ENCODE peak calls at places on chromosomes 16 and 17, in five cellular contexts. F is SJCRH30; J is CD4-positive, alpha-beta T cell; C is SK-N-DZ; R is retina. T is an unnamed sample.

GRCh38 chr16:65745201-65745600 is 621.3 kb upstream of the CDH5 start:
- DNase-seq in F (peak), J (no peak), C (peak), R (no peak), T (peak)

GRCh38 chr16:67995423-67995822 is 3.9 kb downstream of the DPEP2 start:
- DNase-seq in F (no peak), J (no peak), C (no peak), R (no peak), T (no peak)

GRCh38 chr17:35467824-35468223 is 19.3 kb upstream of the SLFN13 start:
- DNase-seq in F (no peak), J (no peak), C (no peak), R (no peak), T (no peak)

GRCh38 chr17:58491510-58492045 is 3.4 kb upstream of the HSF5 start:
- DNase-seq in F (no peak), J (no peak), C (no peak), R (no peak), T (no peak)

GRCh38 chr17:75980188-75981018 is 1.4 kb downstream of the TEN1 start:
- DNase-seq in F (no peak), J (no peak), C (no peak), R (peak), T (no peak)

GRCh38 chr16:75559564-75560372 is 3.7 kb upstream of the TMEM231 start:
- DNase-seq in F (peak), J (no peak), C (peak), R (no peak), T (no peak)

GRCh38 chr17:66955821-66956220 is 8.7 kb upstream of the CACNG4 start:
- DNase-seq in F (no peak), J (no peak), C (no peak), R (no peak), T (no peak)

GRCh38 chr16:1745181-1745899 is 26.0 kb downstream of the NME3 start:
- DNase-seq in F (peak), J (no peak), C (no peak), R (no peak), T (no peak)

GRCh38 chr16:85303354-85303883 is 191.1 kb upstream of the CIBAR2 start:
- DNase-seq in F (no peak), J (peak), C (peak), R (peak), T (no peak)

GRCh38 chr16:19138601-19139000 is 24.8 kb downstream of the ITPRIPL2 start:
- DNase-seq in F (peak), J (no peak), C (peak), R (no peak), T (no peak)

GRCh38 chr16:49825006-49825405 is 30.9 kb downstream of the ZNF423 start:
- DNase-seq in F (no peak), J (no peak), C (no peak), R (no peak), T (no peak)

GRCh38 chr17:48530887-48531272 is at the start of gene HOXB1:
- DNase-seq in F (no peak), J (no peak), C (no peak), R (no peak), T (no peak)

GRCh38 chr16:77437859-77438258 is 3.0 kb upstream of the ADAMTS18 start:
- DNase-seq in F (no peak), J (no peak), C (no peak), R (no peak), T (no peak)

GRCh38 chr16:57083469-57083868 is 8.9 kb upstream of the CPNE2 start:
- DNase-seq in F (no peak), J (no peak), C (no peak), R (no peak), T (no peak)

GRCh38 chr17:61465550-61466237 is 13.5 kb downstream of the TBX4 start:
- DNase-seq in F (no peak), J (no peak), C (no peak), R (no peak), T (no peak)

GRCh38 chr17:633133-633532 is 81.5 kb downstream of the VPS53 start:
- DNase-seq in F (no peak), J (no peak), C (no peak), R (peak), T (no peak)

GRCh38 chr17:1764274-1764673 is 2.4 kb downstream of the SERPINF1 start:
- DNase-seq in F (peak), J (peak), C (peak), R (peak), T (peak)

GRCh38 chr17:48597775-48598631 is 4.4 kb upstream of the HOXB5 start:
- DNase-seq in F (peak), J (no peak), C (no peak), R (peak), T (no peak)

GRCh38 chr17:28227278-28228108 is 91.5 kb upstream of the TMEM97 start:
- DNase-seq in F (no peak), J (no peak), C (peak), R (peak), T (peak)

GRCh38 chr16:12311309-12311708 is 334.8 kb downstream of the SNX29 start:
- DNase-seq in F (no peak), J (no peak), C (no peak), R (no peak), T (no peak)

GRCh38 chr16:30458561-30459394 is 13.1 kb upstream of the SEPHS2 start:
- DNase-seq in F (no peak), J (no peak), C (peak), R (no peak), T (no peak)

GRCh38 chr16:12098429-12099310 is 122.1 kb downstream of the SNX29 start:
- DNase-seq in F (no peak), J (no peak), C (no peak), R (no peak), T (no peak)

GRCh38 chr17:56289321-56289720 is 136.0 kb downstream of the ANKFN1 start:
- DNase-seq in F (no peak), J (no peak), C (no peak), R (no peak), T (no peak)

GRCh38 chr16:9016824-9017223 is 53.1 kb upstream of the USP7 start:
- DNase-seq in F (no peak), J (no peak), C (no peak), R (no peak), T (no peak)

GRCh38 chr16:51807551-51807950 is 656.5 kb upstream of the SALL1 start:
- DNase-seq in F (no peak), J (no peak), C (no peak), R (no peak), T (no peak)

GRCh38 chr16:5979905-5980550 is 882.4 kb upstream of the EEF2KMT start:
- DNase-seq in F (no peak), J (no peak), C (no peak), R (no peak), T (no peak)

GRCh38 chr16:82655315-82655714 is 28.5 kb downstream of the CDH13 start:
- DNase-seq in F (peak), J (peak), C (no peak), R (no peak), T (no peak)

GRCh38 chr17:58324409-58325288 is 3.9 kb downstream of the TSPOAP1 start:
- DNase-seq in F (no peak), J (no peak), C (peak), R (peak), T (peak)

GRCh38 chr17:61393550-61393903 is 6.1 kb upstream of the TBX2 start:
- DNase-seq in F (no peak), J (no peak), C (peak), R (no peak), T (peak)

GRCh38 chr16:30948956-30949654 is at the start of gene ORAI3:
- DNase-seq in F (peak), J (no peak), C (peak), R (peak), T (peak)

GRCh38 chr16:49838361-49838638 is 17.6 kb downstream of the ZNF423 start:
- DNase-seq in F (no peak), J (no peak), C (no peak), R (peak), T (no peak)

GRCh38 chr16:22126037-22126558 is 33.8 kb downstream of the VWA3A start:
- DNase-seq in F (no peak), J (no peak), C (no peak), R (no peak), T (no peak)

GRCh38 chr17:77948690-77949114 is 9.8 kb upstream of the TNRC6C start:
- DNase-seq in F (peak), J (no peak), C (peak), R (peak), T (peak)

GRCh38 chr17:72404872-72405271 is 284.1 kb downstream of the SOX9 start:
- DNase-seq in F (no peak), J (no peak), C (no peak), R (no peak), T (no peak)

GRCh38 chr17:3978421-3979275 is 14.4 kb upstream of the ATP2A3 start:
- DNase-seq in F (no peak), J (no peak), C (no peak), R (no peak), T (no peak)

GRCh38 chr17:4604111-4604644 is 19.8 kb downstream of the SMTNL2 start:
- DNase-seq in F (peak), J (no peak), C (peak), R (no peak), T (peak)

GRCh38 chr16:12675852-12676251 is 127.8 kb downstream of the CPPED1 start:
- DNase-seq in F (peak), J (no peak), C (no peak), R (no peak), T (no peak)

GRCh38 chr16:30368122-30368791 is 2.0 kb downstream of the TBC1D10B start:
- DNase-seq in F (no peak), J (no peak), C (no peak), R (no peak), T (no peak)

T was measured in BE2C.